ENCODE peak calls at places on chromosomes 1 and 21, in nine cellular contexts. Z, Q, U, C, J, B, S, Y and R are unnamed samples.

GRCh38 chr1:203777596-203777995 is 12.6 kb downstream of the LAX1 start:
- DNase-seq in Z (no peak), Q (no peak), U (no peak), C (no peak), J (no peak), B (no peak), S (no peak), Y (no peak), R (no peak)

GRCh38 chr1:49351744-49352143 is 575.1 kb upstream of the BEND5 start:
- DNase-seq in Z (no peak), Q (no peak), U (no peak), C (peak), J (peak), B (no peak), S (no peak), Y (no peak), R (no peak)

GRCh38 chr1:99685516-99686180 is 39.7 kb downstream of the PALMD start:
- DNase-seq in Z (peak), Q (peak), U (peak), C (peak), J (peak), B (peak), S (peak), Y (peak), R (peak)

GRCh38 chr1:80594013-80594412 is 1206.7 kb upstream of the ADGRL2 start:
- DNase-seq in Z (no peak), Q (no peak), U (peak), C (peak), J (no peak), B (no peak), S (no peak), Y (no peak), R (no peak)

GRCh38 chr1:29202584-29203340 is 21.1 kb upstream of the SRSF4 start:
- DNase-seq in Z (peak), Q (peak), U (peak), C (peak), J (peak), B (peak), S (peak), Y (peak), R (peak)

GRCh38 chr1:93180723-93181613 is at the start of gene CCDC18:
- DNase-seq in Z (no peak), Q (peak), U (no peak), C (peak), J (peak), B (no peak), S (no peak), Y (no peak), R (no peak)

GRCh38 chr1:8113257-8114220 is 87.4 kb upstream of the ERRFI1 start:
- DNase-seq in Z (no peak), Q (no peak), U (no peak), C (no peak), J (peak), B (no peak), S (no peak), Y (no peak), R (no peak)

GRCh38 chr1:245969274-245969673 is 537.8 kb downstream of the SMYD3 start:
- DNase-seq in Z (no peak), Q (peak), U (no peak), C (peak), J (peak), B (no peak), S (no peak), Y (no peak), R (peak)

GRCh38 chr1:51520700-51521248 is 1.7 kb upstream of the EPS15 start:
- DNase-seq in Z (no peak), Q (no peak), U (no peak), C (no peak), J (no peak), B (no peak), S (no peak), Y (no peak), R (no peak)

GRCh38 chr1:10794724-10795304 is 1.6 kb downstream of the CASZ1 start:
- DNase-seq in Z (no peak), Q (peak), U (no peak), C (peak), J (peak), B (no peak), S (no peak), Y (no peak), R (no peak)

GRCh38 chr1:201759194-201759814 is 69.7 kb upstream of the IPO9 start:
- DNase-seq in Z (no peak), Q (peak), U (no peak), C (peak), J (peak), B (no peak), S (no peak), Y (no peak), R (peak)

GRCh38 chr1:226820935-226821718 is 49.3 kb upstream of the PSEN2 start:
- DNase-seq in Z (peak), Q (peak), U (no peak), C (peak), J (peak), B (no peak), S (no peak), Y (no peak), R (peak)

GRCh38 chr1:214902636-214903320 is 179.8 kb upstream of the KCNK2 start:
- DNase-seq in Z (no peak), Q (peak), U (no peak), C (peak), J (peak), B (no peak), S (no peak), Y (no peak), R (peak)

GRCh38 chr1:21292503-21292990 is 2.3 kb upstream of the ECE1 start:
- DNase-seq in Z (no peak), Q (peak), U (no peak), C (no peak), J (peak), B (no peak), S (no peak), Y (no peak), R (no peak)

GRCh38 chr21:44789880-44790279 is 11.7 kb downstream of the UBE2G2 start:
- DNase-seq in Z (no peak), Q (peak), U (no peak), C (peak), J (peak), B (peak), S (no peak), Y (no peak), R (peak)

GRCh38 chr1:204377800-204378608 is 18.3 kb upstream of the PLEKHA6 start:
- DNase-seq in Z (peak), Q (peak), U (peak), C (peak), J (peak), B (peak), S (no peak), Y (peak), R (no peak)

GRCh38 chr1:54571326-54571725 is 23.3 kb downstream of the ACOT11 start:
- DNase-seq in Z (no peak), Q (no peak), U (no peak), C (no peak), J (no peak), B (no peak), S (no peak), Y (no peak), R (no peak)

GRCh38 chr1:30386145-30386926 is 337.0 kb downstream of the MATN1 start:
- DNase-seq in Z (no peak), Q (no peak), U (no peak), C (no peak), J (no peak), B (peak), S (no peak), Y (no peak), R (no peak)

GRCh38 chr1:231494439-231495110 is 33.9 kb upstream of the TSNAX start:
- DNase-seq in Z (no peak), Q (no peak), U (no peak), C (no peak), J (no peak), B (no peak), S (no peak), Y (no peak), R (no peak)

GRCh38 chr1:185439727-185440415 is 122.8 kb upstream of the IVNS1ABP start:
- DNase-seq in Z (no peak), Q (peak), U (peak), C (peak), J (peak), B (no peak), S (no peak), Y (no peak), R (peak)

GRCh38 chr1:121516279-121516967 is 331.6 kb downstream of the SRGAP2C start:
- DNase-seq in Z (peak), Q (no peak), U (no peak), C (no peak), J (peak), B (peak), S (no peak), Y (no peak), R (no peak)

GRCh38 chr1:181133969-181134418 is 45.5 kb downstream of the IER5 start:
- DNase-seq in Z (no peak), Q (no peak), U (no peak), C (no peak), J (no peak), B (no peak), S (no peak), Y (no peak), R (no peak)

GRCh38 chr1:17653728-17654351 is 101.3 kb upstream of the ACTL8 start:
- DNase-seq in Z (no peak), Q (peak), U (peak), C (peak), J (peak), B (no peak), S (no peak), Y (peak), R (peak)

GRCh38 chr1:171355727-171356126 is 41.7 kb downstream of the FMO4 start:
- DNase-seq in Z (no peak), Q (peak), U (no peak), C (peak), J (no peak), B (no peak), S (no peak), Y (no peak), R (peak)

GRCh38 chr21:45971487-45972352 is 9.8 kb upstream of the COL6A1 start:
- DNase-seq in Z (peak), Q (peak), U (no peak), C (no peak), J (peak), B (no peak), S (no peak), Y (no peak), R (peak)

GRCh38 chr1:175824079-175824478 is 80.7 kb upstream of the TNR start:
- DNase-seq in Z (no peak), Q (no peak), U (no peak), C (no peak), J (no peak), B (no peak), S (no peak), Y (no peak), R (no peak)

GRCh38 chr1:152182942-152183341 is 23.9 kb upstream of the RPTN start:
- DNase-seq in Z (no peak), Q (peak), U (no peak), C (peak), J (peak), B (no peak), S (no peak), Y (no peak), R (peak)

GRCh38 chr1:85321237-85321964 is 45.0 kb upstream of the BCL10 start:
- DNase-seq in Z (no peak), Q (peak), U (no peak), C (peak), J (peak), B (no peak), S (no peak), Y (no peak), R (no peak)

GRCh38 chr1:36224537-36225297 is 474 bp downstream of the THRAP3 start:
- DNase-seq in Z (no peak), Q (peak), U (peak), C (peak), J (peak), B (peak), S (peak), Y (peak), R (peak)

GRCh38 chr21:45248893-45249381 is 38.8 kb downstream of the POFUT2 start:
- DNase-seq in Z (peak), Q (peak), U (no peak), C (peak), J (no peak), B (no peak), S (no peak), Y (no peak), R (peak)

GRCh38 chr21:45470087-45470515 is 65.1 kb downstream of the COL18A1 start:
- DNase-seq in Z (no peak), Q (peak), U (no peak), C (no peak), J (peak), B (no peak), S (no peak), Y (no peak), R (peak)